ENCODE peak calls at places on chromosome 16, in ten cellular contexts. P is activated naive CD8-positive, alpha-beta T cell treated with anti-CD3 and anti-CD28 coated beads, Interleukin-2, amount 10 ng/mL, durations not matched to agents 7 days and 5 days; B is IMR-90; O is activated naive CD4-positive, alpha-beta T cell treated with anti-CD3 and anti-CD28 coated beads, Interleukin-2, amount 50 U/mL, for 72 hours; N is psoas muscle; V is activated T-cell treated with anti-CD3 and anti-CD28 coated beads, Interleukin-2, amount 50 U/mL, for 4 hours; Q is stimulated activated effector memory CD8-positive, alpha-beta T cell treated with anti-CD3 and anti-CD28 coated beads, Interleukin-12 subunit alpha, Interleukin-12 subunit beta, amount 100 ng/mL, for 72 hours; K is heart right ventricle; I is lower lobe of right lung; A is left lung. X is an unnamed sample.

GRCh38 chr16:89904606-89905510 is 13.8 kb upstream of the MC1R start:
- ATAC-seq in P (no peak), B (no peak), O (no peak), N (peak; percentile 15), V (no peak), Q (no peak), K (no peak), I (no peak), A (peak; percentile 9), X (no peak)

GRCh38 chr16:89187337-89188063 is 12.8 kb downstream of the SLC22A31 start:
- ATAC-seq in P (peak; percentile 51), B (no peak), O (peak; percentile 24), N (peak; percentile 28), V (peak; percentile 44), Q (peak; percentile 74), K (no peak), I (peak; percentile 6), A (no peak), X (peak; percentile 48)

GRCh38 chr16:75272097-75272548 is 20.7 kb upstream of the BCAR1 start:
- ATAC-seq in P (no peak), B (peak; percentile 33), O (no peak), N (no peak), V (no peak), Q (no peak), K (no peak), I (peak; percentile 18), A (no peak), X (no peak)

GRCh38 chr16:67101683-67102082 is 8.1 kb upstream of the PHAF1 start:
- ATAC-seq in P (no peak), B (no peak), O (peak; percentile 97), N (no peak), V (peak; percentile 80), Q (peak; percentile 95), K (no peak), I (no peak), A (no peak), X (peak; percentile 97)

GRCh38 chr16:84003001-84003400 is 35.0 kb downstream of the NECAB2 start:
- ATAC-seq in P (no peak), B (no peak), O (no peak), N (peak; percentile 29), V (no peak), Q (no peak), K (no peak), I (no peak), A (no peak), X (no peak)

GRCh38 chr16:84194470-84195200 is 3.7 kb downstream of the ADAD2 start:
- ATAC-seq in P (peak; percentile 87), B (no peak), O (peak; percentile 51), N (no peak), V (peak; percentile 33), Q (peak; percentile 50), K (no peak), I (no peak), A (no peak), X (peak; percentile 41)

GRCh38 chr16:87627542-87628245 is 25.4 kb downstream of the JPH3 start:
- ATAC-seq in P (no peak), B (no peak), O (no peak), N (no peak), V (no peak), Q (no peak), K (no peak), I (no peak), A (no peak), X (no peak)

GRCh38 chr16:2256531-2257140 is 5.2 kb upstream of the ECI1 start:
- ATAC-seq in P (no peak), B (no peak), O (no peak), N (no peak), V (no peak), Q (no peak), K (no peak), I (no peak), A (no peak), X (no peak)

GRCh38 chr16:72978212-72978611 is 69.7 kb downstream of the ZFHX3 start:
- ATAC-seq in P (no peak), B (no peak), O (no peak), N (no peak), V (no peak), Q (no peak), K (peak; percentile 67), I (no peak), A (no peak), X (no peak)

GRCh38 chr16:86919531-86920305 is 341.4 kb downstream of the FOXL1 start:
- ATAC-seq in P (no peak), B (no peak), O (no peak), N (no peak), V (no peak), Q (no peak), K (no peak), I (no peak), A (no peak), X (no peak)

GRCh38 chr16:21208429-21208828 is 2.9 kb downstream of the ZP2 start:
- ATAC-seq in P (no peak), B (no peak), O (no peak), N (no peak), V (no peak), Q (no peak), K (no peak), I (no peak), A (no peak), X (no peak)

GRCh38 chr16:54912720-54913119 is 17.9 kb upstream of the IRX5 start:
- ATAC-seq in P (no peak), B (no peak), O (no peak), N (no peak), V (no peak), Q (no peak), K (no peak), I (no peak), A (no peak), X (no peak)

GRCh38 chr16:81497690-81498089 is 53.1 kb downstream of the CMIP start:
- ATAC-seq in P (peak; percentile 21), B (no peak), O (no peak), N (no peak), V (peak; percentile 30), Q (no peak), K (peak; percentile 22), I (peak; percentile 54), A (peak; percentile 10), X (no peak)

X was measured in activated T-helper 17 cell treated with anti-CD3 and anti-CD28 coated beads, Interleukin-2, amount 50 U/mL, for 72 hours.